ENCODE peak calls at places on chromosomes 5 and 9, in four cellular contexts. A is HCT116, B is HepG2, U is K562. S is an unnamed sample.

GRCh38 chr5:54539001-54539400 is 21.4 kb downstream of the SNX18 start:
- DNase-seq in B (no peak), U (no peak), A (no peak), S (no peak)

GRCh38 chr5:149283611-149284480 is 12.2 kb downstream of the AFAP1L1 start:
- DNase-seq in A (no peak), B (no peak), U (no peak), S (no peak)

GRCh38 chr5:171600736-171601265 is 181.4 kb downstream of the FGF18 start:
- DNase-seq in B (no peak), A (no peak), U (no peak), S (no peak)

GRCh38 chr9:123445981-123446610 is 90.1 kb downstream of the CRB2 start:
- DNase-seq in U (peak; percentile 67), B (no peak), A (peak; percentile 23), S (no peak)

GRCh38 chr5:6745706-6746217 is 32.5 kb downstream of the TENT4A start:
- DNase-seq in U (no peak), B (peak; percentile 45), A (peak; percentile 31), S (peak; percentile 45)

GRCh38 chr9:131473891-131474290 is 28.8 kb upstream of the POMT1 start:
- DNase-seq in A (no peak), U (no peak), B (no peak), S (no peak)

GRCh38 chr9:38768351-38768761 is 48.4 kb upstream of the FAM240B start:
- DNase-seq in A (no peak), U (no peak), B (no peak), S (no peak)

GRCh38 chr5:92070786-92071185 is 687.7 kb upstream of the ARRDC3 start:
- DNase-seq in A (no peak), B (no peak), U (no peak), S (no peak)

GRCh38 chr9:2417730-2418129 is 203.9 kb upstream of the VLDLR start:
- DNase-seq in A (no peak), U (no peak), B (no peak), S (no peak)

GRCh38 chr5:54469655-54470054 is 14.2 kb downstream of the HSPB3 start:
- DNase-seq in A (no peak), U (no peak), B (no peak), S (no peak)

GRCh38 chr9:93017621-93018020 is 40.9 kb upstream of the SUSD3 start:
- DNase-seq in U (no peak), A (no peak), B (no peak), S (no peak)

GRCh38 chr5:73286891-73287290 is 113.9 kb downstream of the TMEM174 start:
- DNase-seq in B (no peak), U (no peak), A (no peak), S (no peak)

GRCh38 chr9:114900937-114901802 is 29.2 kb downstream of the TNFSF8 start:
- DNase-seq in B (no peak), U (no peak), A (no peak), S (no peak)
- H3K4me1 ChIP-seq in B (no peaks in the 10 kb centered on the region), U (no peaks in the 10 kb centered on the region), A (no peaks in the 10 kb centered on the region), S (no peaks in the 10 kb centered on the region)

GRCh38 chr9:114000671-114001409 is 77.3 kb downstream of the AMBP start:
- DNase-seq in A (no peak), B (no peak), U (no peak), S (no peak)

GRCh38 chr9:113998529-113999255 is 79.4 kb downstream of the AMBP start:
- DNase-seq in B (no peak), A (no peak), U (no peak), S (no peak)

GRCh38 chr9:114000063-114000454 is 78.0 kb downstream of the AMBP start:
- DNase-seq in A (no peak), U (no peak), B (no peak), S (no peak)

GRCh38 chr9:113998114-113998513 is 80.0 kb downstream of the AMBP start:
- DNase-seq in U (no peak), A (no peak), B (no peak), S (no peak)

DNA sequence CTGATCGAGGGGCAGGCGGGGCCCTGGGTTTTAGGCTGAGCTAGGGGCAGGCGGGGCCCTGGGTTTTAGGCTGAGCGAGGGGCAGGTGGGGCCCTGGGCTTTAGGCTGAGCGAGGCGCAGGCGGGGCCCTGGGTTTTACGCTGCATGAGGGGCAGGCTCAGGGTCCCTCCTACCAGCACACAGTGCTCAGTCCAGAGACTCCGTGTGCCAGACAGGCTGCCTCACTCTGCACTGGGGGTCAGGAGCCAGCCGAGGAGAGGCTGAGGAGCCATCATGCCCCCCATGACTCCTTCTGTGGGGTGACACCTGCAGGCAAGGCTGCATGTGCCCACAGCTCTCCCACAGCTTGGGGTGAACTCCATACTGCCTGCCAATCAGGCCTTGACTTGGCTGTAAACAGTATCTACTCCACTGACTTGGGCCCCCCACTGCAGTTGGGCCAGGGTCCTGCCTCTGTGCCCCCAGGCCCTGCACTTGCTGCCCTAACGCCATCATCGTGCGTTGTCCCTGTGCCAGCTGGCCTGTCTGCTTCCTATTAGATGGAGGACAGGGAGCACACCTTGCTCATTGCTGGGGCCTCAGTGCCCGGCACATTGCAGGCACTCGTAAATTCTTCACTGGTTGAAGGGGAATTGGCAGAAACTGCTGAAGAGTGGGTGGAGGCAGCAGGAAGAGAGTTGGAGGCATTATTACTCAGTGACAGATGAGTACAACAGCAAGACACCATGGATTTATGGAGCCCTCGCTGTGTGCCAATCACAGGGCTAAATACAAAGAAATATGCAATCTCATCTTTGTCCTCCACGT is 78.6 kb downstream of the AMBP start:
- DNase-seq in A (no peak), U (no peak), B (no peak), S (no peak)
- TF ChIP-seq CTCF in A (no peak), U (no peak), B (no peak), S (no peak)

DNA sequence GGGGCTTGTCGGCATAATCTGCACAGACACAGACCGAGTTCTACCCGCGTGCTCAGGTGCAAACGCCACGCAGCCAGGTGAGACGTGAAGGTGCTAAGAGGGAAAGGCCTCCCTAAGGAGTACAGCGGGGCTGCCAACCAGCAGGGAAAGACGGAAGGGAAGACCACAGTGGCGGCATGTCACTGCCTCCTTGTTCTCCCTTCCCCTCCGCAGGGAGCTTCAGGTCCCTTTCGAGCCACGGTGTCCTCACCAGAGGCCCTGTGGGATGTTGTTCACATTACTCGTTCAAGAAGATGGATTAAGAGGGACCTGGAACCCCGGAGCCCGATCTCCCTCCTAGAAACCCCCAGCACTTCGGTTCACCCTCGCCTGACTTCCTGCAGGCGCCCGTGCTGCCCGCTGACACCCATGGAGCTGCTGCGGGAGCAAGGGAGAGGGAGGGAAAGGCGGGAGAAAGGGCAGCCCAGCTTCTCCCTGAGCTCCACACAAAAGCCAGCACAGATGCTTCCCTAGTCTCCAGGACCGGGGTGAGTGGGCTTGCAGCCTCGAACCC is 688 bp downstream of the BRD9 start:
- DNase-seq in B (no peak), A (no peak), U (no peak), S (no peak)
- TF ChIP-seq TCF7L2 in B (no peak), A (no peak), U (no peak), S (no peak)

GRCh38 chr9:136359774-136360718 is 3.5 kb downstream of the DNLZ start:
- DNase-seq in A (no peak), U (no peak), B (no peak), S (no peak)
- H3K4me1 ChIP-seq in A (peaks cover 16% of the 10 kb centered on the region), U (peaks cover 11% of the 10 kb centered on the region), B (peaks cover 29% of the 10 kb centered on the region), S (peaks cover 10% of the 10 kb centered on the region)

GRCh38 chr5:143106175-143106574 is 297.3 kb downstream of the NR3C1 start:
- DNase-seq in B (peak; percentile 80), A (no peak), U (no peak), S (peak; percentile 20)
- TF ChIP-seq CTCF in B (peak; percentile 77), A (peak; percentile 36), U (peak; percentile 12), S (peak; percentile 33)

GRCh38 chr9:114156311-114156657 is 947 bp downstream of the COL27A1 start:
- DNase-seq in A (no peak), B (no peak), U (no peak), S (no peak)
- TF ChIP-seq TCF7L2 in A (no peak), B (no peak), U (no peak), S (no peak)

GRCh38 chr9:82745919-82746318 is 317.0 kb downstream of the RASEF start:
- DNase-seq in B (no peak), A (no peak), U (no peak), S (no peak)

DNA sequence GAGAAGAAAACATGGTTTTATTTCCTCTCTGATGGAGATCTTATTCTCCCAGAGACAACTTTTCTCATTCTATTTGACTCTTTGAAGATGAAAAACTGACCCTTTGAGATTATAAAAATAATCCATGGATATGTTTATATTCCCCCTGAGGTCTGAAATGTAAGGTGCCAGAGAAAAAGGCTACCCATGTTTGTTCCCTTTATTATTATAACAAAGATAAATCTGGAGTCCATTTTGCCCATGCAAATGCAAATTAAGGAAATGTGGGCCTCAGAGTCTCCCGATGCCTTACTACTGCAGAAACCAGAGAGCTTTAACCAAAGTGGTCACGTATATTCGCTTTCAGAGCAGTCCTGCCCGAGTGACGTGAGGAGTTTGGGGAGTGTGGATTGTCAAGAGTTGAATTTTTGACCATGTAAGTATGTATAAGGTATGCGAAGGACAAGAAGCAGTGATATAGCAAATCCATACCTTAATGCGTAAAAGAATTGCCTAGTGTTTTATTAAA is 312.5 kb downstream of the RASEF start:
- DNase-seq in A (no peak), U (no peak), B (no peak), S (no peak)
- H3K4me1 ChIP-seq in A (no peaks in the 10 kb centered on the region), U (no peaks in the 10 kb centered on the region), B (no peaks in the 10 kb centered on the region), S (no peaks in the 10 kb centered on the region)

GRCh38 chr9:17403539-17403938 is 175.3 kb upstream of the SH3GL2 start:
- DNase-seq in U (no peak), A (no peak), B (no peak), S (no peak)

GRCh38 chr9:17398351-17398750 is 180.5 kb upstream of the SH3GL2 start:
- DNase-seq in U (no peak), B (no peak), A (no peak), S (no peak)

GRCh38 chr9:17401858-17402257 is 177.0 kb upstream of the SH3GL2 start:
- DNase-seq in A (no peak), U (no peak), B (no peak), S (no peak)

GRCh38 chr9:17402309-17402708 is 176.6 kb upstream of the SH3GL2 start:
- DNase-seq in B (peak; percentile 19), A (no peak), U (no peak), S (no peak)
- TF ChIP-seq CTCF in B (peak; percentile 18), A (peak; percentile 16), U (no peak), S (no peak)

DNA sequence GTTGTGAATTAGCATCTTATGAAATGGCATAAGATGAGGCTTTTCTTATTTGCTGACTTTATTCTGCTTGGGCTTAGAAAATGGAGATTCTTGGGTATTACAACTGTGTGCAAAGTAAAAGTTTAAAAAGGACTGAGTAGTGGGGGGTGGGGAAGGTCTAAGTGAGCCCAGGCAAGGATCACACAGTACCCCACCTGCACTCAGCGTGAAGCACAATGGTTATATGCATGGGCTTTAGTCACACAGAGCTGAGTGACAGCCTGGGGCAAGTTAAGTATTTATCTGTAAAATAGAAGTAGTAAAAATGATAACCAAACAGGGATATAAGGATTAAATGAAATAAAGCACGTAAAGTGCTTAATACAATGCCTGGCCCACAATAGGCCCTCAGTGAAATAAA is 247.4 kb downstream of the FAM114A2 start:
- DNase-seq in B (no peak), U (no peak), A (no peak), S (no peak)
- TF ChIP-seq TCF7L2 in B (no peak), U (no peak), A (no peak), S (no peak)

GRCh38 chr9:70257512-70257911 is 1.3 kb upstream of the SMC5 start:
- DNase-seq in B (no peak), A (no peak), U (no peak), S (no peak)
- H3K4me1 ChIP-seq in B (peaks cover 51% of the 10 kb centered on the region), A (peaks cover 8% of the 10 kb centered on the region), U (peaks cover 24% of the 10 kb centered on the region), S (peaks cover 12% of the 10 kb centered on the region)

S was measured in Panc1.